ENCODE peak calls at places on chromosomes 1 and 21, in seven cellular contexts. E is HCT116, B is H9, H is esophagus squamous epithelium, I is lung, G is substantia nigra, L is right lobe of liver. P is an unnamed sample.
A peak's percentile ranks its signal among the peaks of the same experiment; 100 is the strongest.

GRCh38 chr1:192002063-192002462 is 156.2 kb upstream of the RGS18 start:
- DNase-seq in B (no peak), L (no peak), H (no peak), I (no peak), G (no peak), E (no peak), P (no peak)

GRCh38 chr1:209546390-209547080 is 37.0 kb upstream of the CAMK1G start:
- DNase-seq in B (no peak), I (no peak), H (no peak), G (no peak), E (no peak), L (no peak), P (no peak)

GRCh38 chr1:109623601-109624161 is 4.0 kb downstream of the AMPD2 start:
- DNase-seq in I (no peak), L (no peak), E (no peak), B (peak; percentile 23), H (no peak), G (no peak), P (no peak)

GRCh38 chr1:150156868-150157603 is 7.3 kb downstream of the PLEKHO1 start:
- DNase-seq in L (peak; percentile 36), B (no peak), G (no peak), H (no peak), E (no peak), I (no peak), P (no peak)

GRCh38 chr1:197912739-197913494 is 4.3 kb upstream of the LHX9 start:
- DNase-seq in I (no peak), E (no peak), H (no peak), G (no peak), B (no peak), L (no peak), P (no peak)

GRCh38 chr1:47449702-47450552 is 12.1 kb downstream of the FOXD2 start:
- DNase-seq in I (peak; percentile 37), G (no peak), B (peak; percentile 84), L (peak; percentile 81), H (no peak), E (no peak), P (no peak)

GRCh38 chr1:220579317-220579716 is 51.4 kb downstream of the MARK1 start:
- DNase-seq in H (no peak), L (no peak), E (no peak), B (no peak), I (no peak), G (no peak), P (no peak)

GRCh38 chr1:19799877-19800804 is at the start of gene TMCO4:
- DNase-seq in L (peak; percentile 71), E (no peak), B (no peak), G (no peak), H (peak; percentile 5), I (peak; percentile 56), P (no peak)

GRCh38 chr1:218339267-218339831 is 5.8 kb upstream of the TGFB2 start:
- DNase-seq in H (no peak), I (no peak), B (no peak), E (no peak), G (no peak), L (no peak), P (no peak)

GRCh38 chr1:244353572-244354091 is 98.1 kb downstream of the ADSS2 start:
- DNase-seq in G (no peak), I (peak; percentile 69), H (peak; percentile 16), E (peak; percentile 77), B (peak; percentile 79), L (no peak), P (no peak)

GRCh38 chr21:38308010-38308784 is 51.4 kb downstream of the KCNJ15 start:
- DNase-seq in H (no peak), L (no peak), I (no peak), G (no peak), B (no peak), E (no peak), P (no peak)

GRCh38 chr1:205917466-205918248 is 25.6 kb downstream of the SLC26A9 start:
- DNase-seq in I (no peak), H (no peak), L (no peak), G (no peak), E (no peak), B (peak; percentile 19), P (no peak)

GRCh38 chr1:167599839-167600581 is 30.0 kb upstream of the RCSD1 start:
- DNase-seq in I (peak; percentile 47), H (no peak), B (no peak), L (peak; percentile 68), G (no peak), E (peak; percentile 6), P (no peak)

GRCh38 chr1:160129966-160130365 is 14.4 kb downstream of the ATP1A2 start:
- DNase-seq in I (no peak), H (no peak), B (no peak), E (no peak), L (no peak), G (no peak), P (no peak)

GRCh38 chr21:45898781-45899180 is 82.8 kb upstream of the COL6A1 start:
- DNase-seq in H (no peak), E (no peak), G (no peak), L (no peak), B (no peak), I (no peak), P (no peak)

GRCh38 chr1:232766224-232766890 is 38.9 kb upstream of the MAP10 start:
- DNase-seq in E (no peak), B (peak; percentile 40), I (no peak), H (no peak), G (no peak), L (peak; percentile 65), P (no peak)

GRCh38 chr1:36239941-36240637 is 15.8 kb downstream of the THRAP3 start:
- DNase-seq in H (no peak), B (no peak), I (no peak), L (peak; percentile 75), G (no peak), E (no peak), P (no peak)

GRCh38 chr1:186175588-186175987 is 199.5 kb downstream of the TPR start:
- DNase-seq in B (no peak), E (no peak), H (no peak), G (no peak), L (no peak), I (no peak), P (no peak)

GRCh38 chr1:113895961-113896360 is 8.6 kb upstream of the BCL2L15 start:
- DNase-seq in E (no peak), H (no peak), G (no peak), B (no peak), L (no peak), I (no peak), P (no peak)

GRCh38 chr1:7117599-7118281 is 332.5 kb downstream of the CAMTA1 start:
- DNase-seq in E (peak; percentile 85), B (peak; percentile 84), I (no peak), H (no peak), G (no peak), L (no peak), P (no peak)

GRCh38 chr1:71638081-71638766 is 557.4 kb upstream of the ZRANB2 start:
- DNase-seq in I (no peak), L (no peak), H (no peak), E (no peak), B (no peak), G (no peak), P (no peak)

GRCh38 chr1:86151427-86151826 is 5.1 kb downstream of the COL24A1 start:
- DNase-seq in I (no peak), B (no peak), G (no peak), L (no peak), E (no peak), H (no peak), P (no peak)
- H3K27ac ChIP-seq in I (no peak overlapping the region), B (no peak overlapping the region), G (no peak overlapping the region), L (no peak overlapping the region), E (no peak overlapping the region), H (no peak overlapping the region), P (no peak overlapping the region)

GRCh38 chr21:14480601-14481000 is 65.5 kb downstream of the SAMSN1 start:
- DNase-seq in E (no peak), G (no peak), B (no peak), H (no peak), I (no peak), L (no peak), P (no peak)

GRCh38 chr21:14484188-14485009 is 61.7 kb downstream of the SAMSN1 start:
- DNase-seq in G (no peak), L (no peak), E (no peak), B (no peak), H (no peak), I (no peak), P (no peak)

GRCh38 chr21:14486869-14487268 is 59.2 kb downstream of the SAMSN1 start:
- DNase-seq in L (no peak), I (no peak), B (no peak), E (no peak), G (no peak), H (no peak), P (no peak)

GRCh38 chr21:14479387-14479786 is 66.7 kb downstream of the SAMSN1 start:
- DNase-seq in E (no peak), L (no peak), I (no peak), B (no peak), G (no peak), H (no peak), P (no peak)

DNA sequence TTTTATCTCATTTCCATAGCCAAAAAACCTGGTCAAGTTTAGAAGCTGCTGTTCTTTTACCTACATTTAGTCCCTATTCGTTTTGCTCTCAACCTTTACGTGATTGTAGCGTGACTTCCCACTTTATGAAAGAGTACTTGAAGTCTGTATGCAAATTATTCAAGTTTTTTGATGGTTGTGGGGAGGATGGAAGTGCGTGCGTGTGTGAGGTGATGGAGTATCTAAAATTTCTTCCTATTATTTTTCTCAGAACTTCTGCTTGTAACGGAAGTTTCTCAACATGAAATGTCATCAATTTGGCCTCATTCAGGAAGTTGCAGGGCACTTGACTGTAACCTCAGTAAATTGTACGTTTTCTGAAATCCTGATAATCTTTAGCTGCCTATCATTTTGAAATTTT is 64.0 kb downstream of the SAMSN1 start:
- DNase-seq in B (no peak), E (no peak), G (no peak), I (no peak), H (no peak), L (no peak), P (no peak)
- H3K27ac ChIP-seq in B (no peak overlapping the region), E (no peak overlapping the region), G (no peak overlapping the region), I (no peak overlapping the region), H (no peak overlapping the region), L (no peak overlapping the region), P (no peak overlapping the region)

GRCh38 chr1:236950365-236950764 is 53.9 kb downstream of the MT1HL1 start:
- DNase-seq in I (no peak), H (no peak), G (no peak), B (no peak), L (no peak), E (no peak), P (no peak)

GRCh38 chr1:236952279-236953003 is 51.8 kb downstream of the MT1HL1 start:
- DNase-seq in B (peak; percentile 34), L (no peak), G (no peak), E (no peak), H (no peak), I (no peak), P (no peak)

GRCh38 chr1:236953161-236953560 is 51.1 kb downstream of the MT1HL1 start:
- DNase-seq in I (no peak), B (no peak), L (no peak), E (no peak), G (no peak), H (no peak), P (no peak)

GRCh38 chr1:236948996-236949395 is 55.2 kb downstream of the MT1HL1 start:
- DNase-seq in I (no peak), E (no peak), L (no peak), H (no peak), G (no peak), B (no peak), P (no peak)

GRCh38 chr1:236951672-236952071 is 52.6 kb downstream of the MT1HL1 start:
- DNase-seq in I (no peak), L (no peak), B (no peak), E (no peak), H (no peak), G (no peak), P (no peak)
- H3K27ac ChIP-seq in I (no peak overlapping the region), L (no peak overlapping the region), B (no peak overlapping the region), E (no peak overlapping the region), H (no peak overlapping the region), G (no peak overlapping the region), P (no peak overlapping the region)

GRCh38 chr1:177936016-177936415 is 33.8 kb downstream of the SEC16B start:
- DNase-seq in I (no peak), B (no peak), G (no peak), H (no peak), L (no peak), E (no peak), P (no peak)
- H3K27ac ChIP-seq in I (no peak overlapping the region), B (no peak overlapping the region), G (no peak overlapping the region), H (no peak overlapping the region), L (no peak overlapping the region), E (no peak overlapping the region), P (no peak overlapping the region)

P was measured in effector memory CD4-positive, alpha-beta T cell.